ENCODE peak calls at places on chromosomes 4 and X, in four cellular contexts. H is H9, L is lower lobe of right lung, J is GM23338. X is an unnamed sample.

GRCh38 chr4:102687373-102687981 is 73.3 kb downstream of the MANBA start:
- DNase-seq in L (no peak), J (no peak), H (no peak), X (no peak)

GRCh38 chrX:33607042-33607595 is 395.8 kb upstream of the DMD start:
- DNase-seq in L (no peak), J (no peak), H (no peak), X (no peak)

GRCh38 chr4:103011378-103012025 is 8.0 kb downstream of the SLC9B1 start:
- DNase-seq in H (no peak), L (peak; percentile 55), J (no peak), X (no peak)

GRCh38 chrX:45172890-45173289 is 27.8 kb downstream of the DIPK2B start:
- DNase-seq in J (peak; percentile 2), H (no peak), L (no peak), X (no peak)

GRCh38 chr4:110970642-110971041 is 347.8 kb upstream of the PITX2 start:
- DNase-seq in J (peak; percentile 92), L (no peak), H (peak; percentile 73), X (no peak)

GRCh38 chr4:48914311-48914710 is 7.7 kb upstream of the OCIAD2 start:
- DNase-seq in L (no peak), J (no peak), H (no peak), X (no peak)

GRCh38 chr4:31045724-31046318 is 325.7 kb downstream of the PCDH7 start:
- DNase-seq in L (no peak), H (no peak), J (peak; percentile 65), X (no peak)

GRCh38 chr4:74933562-74934015 is 673 bp downstream of the PARM1 start:
- DNase-seq in L (peak; percentile 49), H (peak; percentile 43), J (peak; percentile 53), X (peak; percentile 71)

GRCh38 chr4:8345946-8346814 is 76.6 kb downstream of the HTRA3 start:
- DNase-seq in J (no peak), L (no peak), H (peak; percentile 27), X (no peak)

GRCh38 chrX:41946973-41947612 is 23.7 kb upstream of the CASK start:
- DNase-seq in H (no peak), J (peak; percentile 32), L (no peak), X (no peak)

GRCh38 chrX:80285131-80285773 is 135.0 kb upstream of the TENT5D start:
- DNase-seq in J (peak; percentile 61), H (peak; percentile 43), L (no peak), X (no peak)

GRCh38 chr4:117965608-117966007 is 68.7 kb upstream of the NDST3 start:
- DNase-seq in J (no peak), H (no peak), L (no peak), X (no peak)

GRCh38 chr4:56743550-56743949 is 62.5 kb upstream of the HOPX start:
- DNase-seq in L (no peak), H (no peak), J (no peak), X (no peak)

GRCh38 chr4:17584502-17585213 is 7.7 kb downstream of the LAP3 start:
- DNase-seq in J (peak; percentile 36), L (no peak), H (no peak), X (no peak)

GRCh38 chr4:164614999-164615398 is 138.9 kb upstream of the SMIM31 start:
- DNase-seq in H (no peak), J (no peak), L (no peak), X (no peak)

GRCh38 chr4:92304073-92304472 is 307 bp downstream of the GRID2 start:
- DNase-seq in J (peak; percentile 31), H (no peak), L (no peak), X (no peak)

GRCh38 chr4:37447886-37448285 is 203.3 kb downstream of the NWD2 start:
- DNase-seq in H (no peak), L (no peak), J (no peak), X (no peak)

GRCh38 chrX:87005183-87005582 is 512.4 kb upstream of the KLHL4 start:
- DNase-seq in J (no peak), H (no peak), L (no peak), X (no peak)

GRCh38 chr4:40316782-40317635 is 18.1 kb upstream of the CHRNA9 start:
- DNase-seq in J (peak; percentile 93), H (peak; percentile 83), L (no peak), X (no peak)

GRCh38 chrX:149152941-149153340 is 352.2 kb downstream of the IDS start:
- DNase-seq in H (no peak), L (no peak), J (no peak), X (no peak)

GRCh38 chr4:153223418-153223792 is 19.2 kb downstream of the TRIM2 start:
- DNase-seq in H (no peak), J (no peak), L (no peak), X (no peak)

GRCh38 chr4:2071252-2071911 is 12.3 kb downstream of the NAT8L start:
- DNase-seq in J (no peak), L (peak; percentile 35), H (no peak), X (peak; percentile 59)

GRCh38 chr4:128502818-128503527 is 215.4 kb upstream of the PGRMC2 start:
- DNase-seq in H (no peak), J (no peak), L (no peak), X (no peak)

GRCh38 chrX:1390621-1391369 is 1.1 kb downstream of the SLC25A6 start:
- DNase-seq in H (no peak), J (no peak), L (peak; percentile 47), X (peak; percentile 20)

GRCh38 chrX:9730752-9731151 is 34.9 kb downstream of the GPR143 start:
- DNase-seq in J (no peak), L (no peak), H (no peak), X (no peak)

GRCh38 chr4:152118108-152118507 is 357.3 kb upstream of the GATB start:
- DNase-seq in L (no peak), H (no peak), J (no peak), X (no peak)

GRCh38 chrX:45824471-45824870 is 623.8 kb upstream of the DIPK2B start:
- DNase-seq in L (no peak), H (no peak), J (peak; percentile 27), X (peak; percentile 38)

GRCh38 chr4:165439981-165440380 is 61.2 kb downstream of the CPE start:
- DNase-seq in J (no peak), L (no peak), H (no peak), X (no peak)

GRCh38 chrX:63530654-63531053 is 179.5 kb upstream of the SPIN4 start:
- DNase-seq in H (no peak), L (no peak), J (no peak), X (no peak)

GRCh38 chrX:153530411-153531145 is 13.1 kb downstream of the ATP2B3 start:
- DNase-seq in J (no peak), H (no peak), L (no peak), X (no peak)

GRCh38 chr4:184838249-184839074 is 12.7 kb upstream of the ACSL1 start:
- DNase-seq in L (no peak), J (no peak), H (no peak), X (no peak)

GRCh38 chr4:119189638-119190037 is 22.9 kb upstream of the USP53 start:
- DNase-seq in H (no peak), L (no peak), J (no peak), X (no peak)

GRCh38 chr4:82681759-82682158 is 116.8 kb downstream of the SCD5 start:
- DNase-seq in H (no peak), L (no peak), J (no peak), X (no peak)

GRCh38 chrX:21590012-21590776 is 67.9 kb downstream of the KLHL34 start:
- DNase-seq in H (no peak), J (no peak), L (no peak), X (no peak)

GRCh38 chrX:40863671-40864070 is 128.3 kb upstream of the MED14 start:
- DNase-seq in L (no peak), J (no peak), H (no peak), X (no peak)

GRCh38 chr4:40204507-40205258 is 7.9 kb downstream of the RHOH start:
- DNase-seq in J (no peak), H (no peak), L (no peak), X (no peak)

GRCh38 chr4:5912614-5913019 is 19.7 kb upstream of the CRMP1 start:
- DNase-seq in H (peak; percentile 57), L (no peak), J (peak; percentile 54), X (peak; percentile 6)

GRCh38 chr4:25860586-25861421 is 2.0 kb downstream of the SEL1L3 start:
- DNase-seq in L (peak; percentile 82), H (no peak), J (no peak), X (no peak)

GRCh38 chrX:26215869-26216268 is at the start of gene MAGEB5:
- DNase-seq in H (no peak), L (no peak), J (no peak), X (no peak)
- TF ChIP-seq CTCF in H (no peak), L (no peak), J (no peak), X (no peak)

DNA sequence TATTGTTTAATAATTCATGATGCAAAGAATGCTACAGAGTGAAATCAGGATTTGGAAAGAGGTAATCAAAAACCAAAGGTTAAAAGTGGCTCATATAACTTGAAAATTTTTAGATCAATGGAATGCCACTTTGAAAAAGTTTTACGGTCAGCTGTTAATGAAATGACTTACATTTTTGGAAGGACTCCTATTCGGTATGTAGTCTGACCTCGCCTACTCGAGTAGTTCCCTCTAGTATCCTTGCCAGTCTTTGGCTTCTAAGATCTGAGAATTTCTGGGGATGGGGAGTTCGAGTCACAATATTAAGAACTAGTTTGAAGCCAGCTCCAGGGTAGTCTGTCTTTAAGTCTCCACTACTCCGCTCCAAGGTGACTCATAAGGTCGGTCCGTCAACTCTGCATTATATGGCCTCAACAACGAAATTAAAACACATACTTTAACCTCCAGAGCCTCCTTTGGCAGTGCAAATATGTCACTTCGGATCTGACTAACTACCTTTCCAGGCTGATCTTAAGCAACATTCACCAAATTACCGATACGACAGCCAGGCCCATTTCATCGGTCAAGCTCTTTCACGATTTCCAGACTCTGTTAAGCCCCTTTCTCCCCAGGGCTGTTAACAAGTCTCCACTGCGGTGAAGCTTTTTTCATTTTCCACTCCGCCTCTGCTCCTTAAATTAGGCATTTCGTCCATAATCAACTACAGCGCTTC is 718 bp upstream of the NAA15 start:
- DNase-seq in J (peak; percentile 38), L (no peak), H (no peak), X (no peak)
- H3K4me1 ChIP-seq in J (peaks cover 19% of the 10 kb centered on the region), L (peaks cover 37% of the 10 kb centered on the region), H (peaks cover 2% of the 10 kb centered on the region), X (no peaks in the 10 kb centered on the region)

DNA sequence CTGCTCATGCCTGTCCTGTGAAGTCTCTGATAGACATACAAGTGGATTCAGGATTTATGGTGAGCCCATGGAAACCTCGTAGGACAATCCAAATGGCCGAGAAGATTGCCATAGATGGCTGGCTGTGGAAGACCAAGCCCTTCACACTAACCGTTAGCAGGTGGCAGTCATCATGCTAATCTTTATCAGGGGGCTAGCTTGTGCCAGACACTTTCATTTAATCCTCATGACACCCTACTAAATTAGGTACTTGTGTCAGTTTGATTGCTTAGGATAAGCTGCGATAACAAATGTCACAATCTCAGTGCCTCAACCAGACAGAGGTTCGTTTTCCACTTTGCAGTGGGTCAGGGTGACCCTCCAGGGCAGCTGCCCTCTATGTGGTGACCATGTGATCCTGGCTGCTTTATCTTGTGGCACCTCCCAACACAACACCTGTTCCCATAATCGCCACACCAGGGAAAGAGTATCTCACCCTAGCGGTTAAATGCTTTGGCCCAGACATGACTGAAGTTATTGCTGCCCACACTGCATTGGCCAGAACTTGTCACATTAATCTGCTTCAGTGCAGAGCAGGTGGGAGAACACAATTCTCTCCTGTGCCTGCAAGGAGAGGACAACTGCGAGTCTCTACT is 60.8 kb downstream of the REPS2 start:
- DNase-seq in J (peak; percentile 44), L (no peak), H (peak; percentile 42), X (no peak)
- TF ChIP-seq CTCF in J (peak; percentile 51), L (peak; percentile 26), H (peak; percentile 58), X (no peak)

GRCh38 chr4:23889814-23890269 is at the start of gene PPARGC1A:
- DNase-seq in J (peak; percentile 27), H (no peak), L (peak; percentile 62), X (peak; percentile 66)
- H3K4me1 ChIP-seq in J (peaks cover 54% of the 10 kb centered on the region), H (peaks cover 14% of the 10 kb centered on the region), L (peaks cover 9% of the 10 kb centered on the region), X (peaks cover 3% of the 10 kb centered on the region)

X was measured in tibial artery.